ENCODE peak calls at places on chromosome 18, in five cellular contexts. One of them, this sample, is unnamed.

GRCh38 chr18:63202814-63203213 is 116.8 kb downstream of the BCL2 start:
- DNase-seq in psoas muscle: no peak
- DNase-seq in left cardiac atrium: no peak
- DNase-seq in RWPE1: no peak
- DNase-seq in NCI-H1694 treated with DMSO at 0.1 percent for 48 hours: no peak
- DNase-seq in this sample: no peak

GRCh38 chr18:21742323-21742687 is 1.7 kb downstream of the MIB1 start:
- DNase-seq in psoas muscle: no peak
- DNase-seq in left cardiac atrium: no peak
- DNase-seq in RWPE1: no peak
- DNase-seq in NCI-H1694 treated with DMSO at 0.1 percent for 48 hours: no peak
- DNase-seq in this sample: no peak

GRCh38 chr18:44568343-44568742 is 112.3 kb upstream of the SETBP1 start:
- DNase-seq in psoas muscle: no peak
- DNase-seq in left cardiac atrium: no peak
- DNase-seq in RWPE1: no peak
- DNase-seq in NCI-H1694 treated with DMSO at 0.1 percent for 48 hours: no peak
- DNase-seq in this sample: no peak

GRCh38 chr18:74414951-74415515 is 42.1 kb downstream of the DIPK1C start:
- DNase-seq in psoas muscle: no peak
- DNase-seq in left cardiac atrium: peak; percentile 34
- DNase-seq in RWPE1: no peak
- DNase-seq in NCI-H1694 treated with DMSO at 0.1 percent for 48 hours: no peak
- DNase-seq in this sample: no peak

GRCh38 chr18:62279561-62279960 is 45.5 kb upstream of the TNFRSF11A start:
- DNase-seq in psoas muscle: no peak
- DNase-seq in left cardiac atrium: no peak
- DNase-seq in RWPE1: no peak
- DNase-seq in NCI-H1694 treated with DMSO at 0.1 percent for 48 hours: no peak
- DNase-seq in this sample: no peak

GRCh38 chr18:32779010-32779409 is 6.2 kb upstream of the KLHL14 start:
- DNase-seq in psoas muscle: no peak
- DNase-seq in left cardiac atrium: no peak
- DNase-seq in RWPE1: no peak
- DNase-seq in NCI-H1694 treated with DMSO at 0.1 percent for 48 hours: no peak
- DNase-seq in this sample: no peak

GRCh38 chr18:39841133-39842041 is 2113.6 kb upstream of the PIK3C3 start:
- DNase-seq in psoas muscle: peak; percentile 39
- DNase-seq in left cardiac atrium: peak; percentile 47
- DNase-seq in RWPE1: peak; percentile 51
- DNase-seq in NCI-H1694 treated with DMSO at 0.1 percent for 48 hours: peak; percentile 55
- DNase-seq in this sample: peak; percentile 9

GRCh38 chr18:22300665-22301636 is 116.8 kb downstream of the CTAGE1 start:
- DNase-seq in psoas muscle: no peak
- DNase-seq in left cardiac atrium: no peak
- DNase-seq in RWPE1: no peak
- DNase-seq in NCI-H1694 treated with DMSO at 0.1 percent for 48 hours: no peak
- DNase-seq in this sample: no peak

GRCh38 chr18:3135536-3135935 is 84.2 kb downstream of the MYOM1 start:
- DNase-seq in psoas muscle: no peak
- DNase-seq in left cardiac atrium: no peak
- DNase-seq in RWPE1: no peak
- DNase-seq in NCI-H1694 treated with DMSO at 0.1 percent for 48 hours: no peak
- DNase-seq in this sample: no peak

GRCh38 chr18:78507217-78507616 is 472.4 kb upstream of the SALL3 start:
- DNase-seq in psoas muscle: no peak
- DNase-seq in left cardiac atrium: no peak
- DNase-seq in RWPE1: no peak
- DNase-seq in NCI-H1694 treated with DMSO at 0.1 percent for 48 hours: no peak
- DNase-seq in this sample: no peak

GRCh38 chr18:35525795-35526475 is 28.2 kb upstream of the INO80C start:
- DNase-seq in psoas muscle: no peak
- DNase-seq in left cardiac atrium: no peak
- DNase-seq in RWPE1: no peak
- DNase-seq in NCI-H1694 treated with DMSO at 0.1 percent for 48 hours: no peak
- DNase-seq in this sample: no peak

GRCh38 chr18:48032876-48033769 is 102.7 kb upstream of the SMAD2 start:
- DNase-seq in psoas muscle: no peak
- DNase-seq in left cardiac atrium: no peak
- DNase-seq in RWPE1: no peak
- DNase-seq in NCI-H1694 treated with DMSO at 0.1 percent for 48 hours: no peak
- DNase-seq in this sample: no peak

This sample was measured in HTR-8/SVneo.